ENCODE peak calls at places on chromosomes 13 and 19, in eight cellular contexts. X is right cardiac atrium; R is HT1080; D is fibroblast of the conjunctiva; O is activated T-helper 1 cell treated with anti-CD3 and anti-CD28 coated beads, Interleukin-2, amount 50 U/mL, for 16 hours; V is stimulated activated CD4-positive, alpha-beta T cell treated with anti-CD3 and anti-CD28 coated beads, Interleukin-4, amount 100 ng/mL, for 4 hours; W is GM10248; F is HAP-1. G is an unnamed sample.

GRCh38 chr13:31503626-31504025 is 235.7 kb upstream of the RXFP2 start:
- DNase-seq in X (no peak), R (no peak), D (no peak), O (no peak), V (no peak), W (no peak), F (no peak), G (no peak)

GRCh38 chr19:29263305-29264080 is 50.5 kb upstream of the UQCRFS1 start:
- DNase-seq in X (peak), R (peak), D (peak), O (peak), V (peak), W (peak), F (peak), G (peak)

GRCh38 chr19:35715981-35716734 is 1.6 kb upstream of the KMT2B start:
- DNase-seq in X (peak), R (no peak), D (no peak), O (no peak), V (peak), W (no peak), F (no peak), G (no peak)

GRCh38 chr19:7862413-7862951 is 11.7 kb downstream of the PRR36 start:
- DNase-seq in X (peak), R (no peak), D (no peak), O (peak), V (peak), W (peak), F (no peak), G (peak)

GRCh38 chr19:39282021-39282420 is 13.8 kb downstream of the IFNL2 start:
- DNase-seq in X (no peak), R (no peak), D (no peak), O (no peak), V (no peak), W (no peak), F (no peak), G (no peak)

GRCh38 chr19:29785955-29786589 is 25.7 kb upstream of the CCNE1 start:
- DNase-seq in X (no peak), R (peak), D (no peak), O (no peak), V (no peak), W (peak), F (no peak), G (peak)

GRCh38 chr13:73412933-73413332 is 354.1 kb downstream of the KLF5 start:
- DNase-seq in X (no peak), R (peak), D (no peak), O (no peak), V (no peak), W (no peak), F (no peak), G (no peak)

GRCh38 chr13:91588541-91588940 is 190.1 kb downstream of the GPC5 start:
- DNase-seq in X (no peak), R (no peak), D (no peak), O (no peak), V (no peak), W (no peak), F (no peak), G (no peak)

GRCh38 chr19:6010107-6010506 is 32.2 kb upstream of the RANBP3 start:
- DNase-seq in X (no peak), R (no peak), D (no peak), O (no peak), V (no peak), W (no peak), F (no peak), G (no peak)

GRCh38 chr13:24834902-24835510 is 71.0 kb downstream of the RNF17 start:
- DNase-seq in X (no peak), R (no peak), D (no peak), O (no peak), V (no peak), W (no peak), F (no peak), G (peak)

GRCh38 chr19:8163781-8164180 is 14.4 kb upstream of the FBN3 start:
- DNase-seq in X (no peak), R (no peak), D (no peak), O (no peak), V (no peak), W (no peak), F (no peak), G (no peak)

GRCh38 chr19:46155237-46155636 is 7.2 kb downstream of the IGFL2 start:
- DNase-seq in X (no peak), R (no peak), D (no peak), O (no peak), V (no peak), W (no peak), F (no peak), G (no peak)

GRCh38 chr13:73473016-73473415 is 414.2 kb downstream of the KLF5 start:
- DNase-seq in X (no peak), R (no peak), D (no peak), O (no peak), V (no peak), W (no peak), F (no peak), G (no peak)

GRCh38 chr13:72180253-72180952 is 313.4 kb upstream of the DACH1 start:
- DNase-seq in X (no peak), R (peak), D (no peak), O (no peak), V (no peak), W (no peak), F (no peak), G (no peak)

GRCh38 chr19:39502640-39503417 is 4.1 kb downstream of the DLL3 start:
- DNase-seq in X (peak), R (peak), D (peak), O (peak), V (peak), W (peak), F (peak), G (peak)

GRCh38 chr19:58228584-58229254 is at the start of gene ZNF544:
- DNase-seq in X (peak), R (peak), D (peak), O (peak), V (peak), W (peak), F (no peak), G (peak)

GRCh38 chr13:30618186-30618937 is 642 bp downstream of the USPL1 start:
- DNase-seq in X (no peak), R (peak), D (no peak), O (no peak), V (peak), W (no peak), F (no peak), G (peak)

GRCh38 chr13:112194579-112194978 is 127.6 kb downstream of the SOX1 start:
- DNase-seq in X (no peak), R (no peak), D (no peak), O (no peak), V (no peak), W (no peak), F (no peak), G (no peak)

GRCh38 chr19:10142701-10143375 is 23.1 kb upstream of the EIF3G start:
- DNase-seq in X (no peak), R (no peak), D (no peak), O (no peak), V (peak), W (no peak), F (no peak), G (no peak)

GRCh38 chr13:102897371-102898138 is 51.7 kb downstream of the ERCC5 start:
- DNase-seq in X (peak), R (no peak), D (no peak), O (no peak), V (no peak), W (no peak), F (no peak), G (no peak)

GRCh38 chr19:31338069-31338767 is 11.0 kb downstream of the TSHZ3 start:
- DNase-seq in X (peak), R (no peak), D (peak), O (no peak), V (no peak), W (no peak), F (no peak), G (no peak)

GRCh38 chr19:51354742-51355148 is 11.4 kb downstream of the ETFB start:
- DNase-seq in X (no peak), R (no peak), D (no peak), O (no peak), V (no peak), W (no peak), F (peak), G (no peak)

GRCh38 chr19:55696301-55697068 is 21.5 kb downstream of the EPN1 start:
- DNase-seq in X (no peak), R (no peak), D (no peak), O (no peak), V (no peak), W (no peak), F (no peak), G (no peak)

GRCh38 chr19:5253403-5254110 is 87.1 kb downstream of the PTPRS start:
- DNase-seq in X (peak), R (no peak), D (no peak), O (no peak), V (no peak), W (no peak), F (no peak), G (no peak)

GRCh38 chr19:56748443-56748842 is 76.9 kb upstream of the ZNF835 start:
- DNase-seq in X (no peak), R (no peak), D (peak), O (no peak), V (no peak), W (no peak), F (no peak), G (no peak)

GRCh38 chr13:45108716-45109706 is 11.3 kb upstream of the GTF2F2 start:
- DNase-seq in X (no peak), R (peak), D (no peak), O (no peak), V (no peak), W (peak), F (no peak), G (peak)

GRCh38 chr13:113297370-113297871 is 382 bp downstream of the LAMP1 start:
- DNase-seq in X (no peak), R (no peak), D (no peak), O (peak), V (peak), W (peak), F (no peak), G (peak)

GRCh38 chr19:32308436-32309077 is 36.9 kb upstream of the ZNF507 start:
- DNase-seq in X (no peak), R (no peak), D (no peak), O (no peak), V (no peak), W (no peak), F (peak), G (no peak)

GRCh38 chr13:33869005-33869404 is 51.1 kb downstream of the RFC3 start:
- DNase-seq in X (no peak), R (no peak), D (no peak), O (no peak), V (no peak), W (no peak), F (no peak), G (no peak)

GRCh38 chr19:791605-792360 is 5.5 kb upstream of the PTBP1 start:
- DNase-seq in X (no peak), R (no peak), D (no peak), O (no peak), V (no peak), W (no peak), F (no peak), G (no peak)

GRCh38 chr13:114313061-114313860 is 1.0 kb upstream of the CHAMP1 start:
- DNase-seq in X (peak), R (peak), D (no peak), O (no peak), V (no peak), W (peak), F (no peak), G (peak)

GRCh38 chr13:34671136-34671535 is 270.9 kb upstream of the NBEA start:
- DNase-seq in X (peak), R (no peak), D (no peak), O (no peak), V (no peak), W (no peak), F (no peak), G (no peak)

GRCh38 chr19:33064117-33064777 is 441 bp downstream of the RHPN2 start:
- DNase-seq in X (peak), R (no peak), D (no peak), O (no peak), V (peak), W (peak), F (peak), G (peak)

GRCh38 chr19:3403489-3404323 is 37.3 kb downstream of the NFIC start:
- DNase-seq in X (peak), R (no peak), D (peak), O (no peak), V (no peak), W (no peak), F (no peak), G (no peak)

GRCh38 chr19:512548-513365 is 5.5 kb downstream of the TPGS1 start:
- DNase-seq in X (peak), R (no peak), D (no peak), O (no peak), V (no peak), W (no peak), F (no peak), G (no peak)

GRCh38 chr19:4597975-4598671 is 38.6 kb upstream of the SEMA6B start:
- DNase-seq in X (peak), R (no peak), D (no peak), O (peak), V (peak), W (peak), F (peak), G (peak)

GRCh38 chr13:110644892-110645521 is 29.7 kb downstream of the NAXD start:
- DNase-seq in X (peak), R (no peak), D (peak), O (no peak), V (no peak), W (peak), F (no peak), G (peak)

GRCh38 chr13:99042851-99043250 is 65.0 kb upstream of the DOCK9 start:
- DNase-seq in X (no peak), R (no peak), D (no peak), O (no peak), V (no peak), W (peak), F (no peak), G (no peak)

GRCh38 chr13:100646030-100646673 is 28.4 kb downstream of the TMTC4 start:
- DNase-seq in X (no peak), R (peak), D (no peak), O (no peak), V (no peak), W (no peak), F (peak), G (no peak)